ENCODE peak calls at places on chromosomes 5 and 9, in four cellular contexts. One of them, this sample, is unnamed.
A peak's percentile ranks its signal among the peaks of the same experiment; 100 is the strongest.

GRCh38 chr9:120980951-120981350 is 54.4 kb upstream of the TRAF1 start:
- DNase-seq in suprapubic skin: no peak
- DNase-seq in sigmoid colon: no peak
- DNase-seq in H1: no peak
- DNase-seq in this sample: no peak

GRCh38 chr5:168179185-168179584 is 112.3 kb upstream of the WWC1 start:
- DNase-seq in suprapubic skin: no peak
- DNase-seq in sigmoid colon: peak; percentile 86
- DNase-seq in H1: no peak
- DNase-seq in this sample: no peak

GRCh38 chr9:74803366-74804017 is 84.2 kb downstream of the TRPM6 start:
- DNase-seq in suprapubic skin: no peak
- DNase-seq in sigmoid colon: no peak
- DNase-seq in H1: no peak
- DNase-seq in this sample: no peak

GRCh38 chr5:89584339-89584956 is 701.5 kb upstream of the MEF2C start:
- DNase-seq in suprapubic skin: no peak
- DNase-seq in sigmoid colon: no peak
- DNase-seq in H1: no peak
- DNase-seq in this sample: no peak

GRCh38 chr5:113678924-113679575 is 165.6 kb downstream of the YTHDC2 start:
- DNase-seq in suprapubic skin: no peak
- DNase-seq in sigmoid colon: no peak
- DNase-seq in H1: no peak
- DNase-seq in this sample: no peak

GRCh38 chr9:14692918-14693861 is at the start of gene ZDHHC21:
- DNase-seq in suprapubic skin: peak; percentile 85
- DNase-seq in sigmoid colon: peak; percentile 83
- DNase-seq in H1: peak; percentile 10
- DNase-seq in this sample: peak; percentile 78

GRCh38 chr5:56078675-56079500 is 84.1 kb upstream of the IL6ST start:
- DNase-seq in suprapubic skin: no peak
- DNase-seq in sigmoid colon: peak; percentile 80
- DNase-seq in H1: no peak
- DNase-seq in this sample: no peak

GRCh38 chr9:38390851-38391250 is 1.7 kb upstream of the ALDH1B1 start:
- DNase-seq in suprapubic skin: no peak
- DNase-seq in sigmoid colon: peak; percentile 42
- DNase-seq in H1: no peak
- DNase-seq in this sample: no peak

GRCh38 chr5:54362992-54363630 is 52.7 kb upstream of the ARL15 start:
- DNase-seq in suprapubic skin: no peak
- DNase-seq in sigmoid colon: no peak
- DNase-seq in H1: no peak
- DNase-seq in this sample: no peak

GRCh38 chr5:157893611-157894010 is 34.7 kb upstream of the CLINT1 start:
- DNase-seq in suprapubic skin: no peak
- DNase-seq in sigmoid colon: no peak
- DNase-seq in H1: no peak
- DNase-seq in this sample: no peak

GRCh38 chr9:37753489-37754190 is at the start of gene TRMT10B:
- DNase-seq in suprapubic skin: no peak
- DNase-seq in sigmoid colon: peak; percentile 75
- DNase-seq in H1: no peak
- DNase-seq in this sample: peak; percentile 62

GRCh38 chr5:69167488-69167845 is 517 bp downstream of the CCNB1 start:
- DNase-seq in suprapubic skin: no peak
- DNase-seq in sigmoid colon: no peak
- DNase-seq in H1: no peak
- DNase-seq in this sample: no peak

GRCh38 chr9:93648836-93649235 is 72.5 kb downstream of the PHF2 start:
- DNase-seq in suprapubic skin: peak; percentile 76
- DNase-seq in sigmoid colon: peak; percentile 53
- DNase-seq in H1: no peak
- DNase-seq in this sample: peak; percentile 17

GRCh38 chr9:12908910-12909309 is 134.1 kb downstream of the LURAP1L start:
- DNase-seq in suprapubic skin: no peak
- DNase-seq in sigmoid colon: no peak
- DNase-seq in H1: no peak
- DNase-seq in this sample: no peak

GRCh38 chr9:37410969-37411785 is 11.3 kb upstream of the GRHPR start:
- DNase-seq in suprapubic skin: no peak
- DNase-seq in sigmoid colon: no peak
- DNase-seq in H1: no peak
- DNase-seq in this sample: no peak

GRCh38 chr5:95870105-95870672 is 47.7 kb upstream of the GLRX start:
- DNase-seq in suprapubic skin: no peak
- DNase-seq in sigmoid colon: no peak
- DNase-seq in H1: no peak
- DNase-seq in this sample: no peak

GRCh38 chr5:23445573-23445972 is 61.8 kb upstream of the PRDM9 start:
- DNase-seq in suprapubic skin: no peak
- DNase-seq in sigmoid colon: no peak
- DNase-seq in H1: no peak
- DNase-seq in this sample: no peak

GRCh38 chr9:114308361-114308950 is 14.4 kb upstream of the ORM1 start:
- DNase-seq in suprapubic skin: peak; percentile 59
- DNase-seq in sigmoid colon: peak; percentile 37
- DNase-seq in H1: no peak
- DNase-seq in this sample: peak; percentile 22

GRCh38 chr5:148934895-148935400 is 108.5 kb downstream of the ADRB2 start:
- DNase-seq in suprapubic skin: no peak
- DNase-seq in sigmoid colon: no peak
- DNase-seq in H1: no peak
- DNase-seq in this sample: no peak

GRCh38 chr5:73286891-73287290 is 113.9 kb downstream of the TMEM174 start:
- DNase-seq in suprapubic skin: no peak
- DNase-seq in sigmoid colon: no peak
- DNase-seq in H1: no peak
- DNase-seq in this sample: no peak

GRCh38 chr5:39175273-39175955 is 43.9 kb downstream of the FYB1 start:
- DNase-seq in suprapubic skin: no peak
- DNase-seq in sigmoid colon: no peak
- DNase-seq in H1: no peak
- DNase-seq in this sample: no peak

GRCh38 chr9:88179080-88179521 is 40.8 kb upstream of the SPATA31C2 start:
- DNase-seq in suprapubic skin: no peak
- DNase-seq in sigmoid colon: no peak
- DNase-seq in H1: no peak
- DNase-seq in this sample: no peak

GRCh38 chr5:67813879-67814539 is 401.5 kb upstream of the PIK3R1 start:
- DNase-seq in suprapubic skin: no peak
- DNase-seq in sigmoid colon: no peak
- DNase-seq in H1: no peak
- DNase-seq in this sample: no peak

GRCh38 chr5:67816456-67816855 is 399.1 kb upstream of the PIK3R1 start:
- DNase-seq in suprapubic skin: no peak
- DNase-seq in sigmoid colon: no peak
- DNase-seq in H1: no peak
- DNase-seq in this sample: no peak

GRCh38 chr5:67817652-67818051 is 397.9 kb upstream of the PIK3R1 start:
- DNase-seq in suprapubic skin: no peak
- DNase-seq in sigmoid colon: no peak
- DNase-seq in H1: no peak
- DNase-seq in this sample: no peak

GRCh38 chr5:67814569-67815311 is 400.8 kb upstream of the PIK3R1 start:
- DNase-seq in suprapubic skin: no peak
- DNase-seq in sigmoid colon: no peak
- DNase-seq in H1: no peak
- DNase-seq in this sample: no peak

DNA sequence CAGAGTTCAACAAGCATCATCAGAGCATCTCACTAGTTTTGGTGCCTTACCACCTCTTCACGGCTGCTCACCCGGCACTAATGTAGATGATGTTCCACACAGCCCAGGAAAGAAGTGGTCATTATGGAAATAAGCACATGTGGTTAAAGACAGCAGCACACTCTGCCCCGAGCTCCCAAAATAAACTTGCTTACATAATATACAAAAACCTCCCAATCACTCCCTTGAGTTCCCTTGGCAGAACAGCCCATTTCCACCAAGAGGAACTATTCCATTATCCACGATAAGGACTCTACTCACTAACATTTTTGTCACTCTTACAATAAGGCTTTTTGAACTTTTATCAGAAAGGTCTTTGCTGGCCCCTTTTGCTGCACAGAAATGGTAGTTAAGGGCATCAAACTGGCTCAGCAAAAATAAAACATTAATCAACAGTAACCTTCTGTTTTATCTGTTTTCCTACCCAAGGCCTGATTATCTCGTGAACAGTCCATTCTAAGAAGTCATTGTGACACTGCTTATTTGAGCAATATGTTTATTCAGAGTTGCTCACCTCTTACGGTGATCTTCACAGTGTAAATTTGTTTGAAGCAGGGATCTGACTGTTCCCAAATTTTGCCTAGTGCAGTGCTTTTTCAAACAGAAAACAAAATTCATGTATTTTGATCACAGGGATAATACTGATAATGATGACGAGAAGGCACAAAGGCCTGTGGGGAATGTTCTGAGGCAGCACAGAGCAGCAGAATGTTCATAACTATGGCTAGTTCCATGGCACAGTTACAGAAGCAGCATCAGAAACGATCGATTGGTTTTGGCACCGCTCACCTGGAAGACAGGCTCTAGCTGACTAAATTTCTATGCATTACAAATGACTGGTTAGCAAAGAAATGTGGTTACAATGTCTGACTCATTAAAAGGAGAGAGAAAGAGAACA is 399.8 kb upstream of the PIK3R1 start:
- DNase-seq in suprapubic skin: no peak
- DNase-seq in sigmoid colon: no peak
- DNase-seq in H1: no peak
- DNase-seq in this sample: no peak
- TF ChIP-seq EP300 in suprapubic skin: no peak
- TF ChIP-seq EP300 in sigmoid colon: no peak
- TF ChIP-seq EP300 in H1: no peak
- TF ChIP-seq EP300 in this sample: no peak

GRCh38 chr9:76868897-76869296 is 37.0 kb downstream of the PRUNE2 start:
- DNase-seq in suprapubic skin: no peak
- DNase-seq in sigmoid colon: no peak
- DNase-seq in H1: no peak
- DNase-seq in this sample: no peak

GRCh38 chr9:76877961-76878360 is 28.0 kb downstream of the PRUNE2 start:
- DNase-seq in suprapubic skin: no peak
- DNase-seq in sigmoid colon: no peak
- DNase-seq in H1: no peak
- DNase-seq in this sample: no peak

GRCh38 chr9:76876098-76876497 is 29.8 kb downstream of the PRUNE2 start:
- DNase-seq in suprapubic skin: no peak
- DNase-seq in sigmoid colon: no peak
- DNase-seq in H1: no peak
- DNase-seq in this sample: no peak

GRCh38 chr9:76873821-76874220 is 32.1 kb downstream of the PRUNE2 start:
- DNase-seq in suprapubic skin: no peak
- DNase-seq in sigmoid colon: no peak
- DNase-seq in H1: no peak
- DNase-seq in this sample: no peak

GRCh38 chr9:76873056-76873792 is 32.7 kb downstream of the PRUNE2 start:
- DNase-seq in suprapubic skin: no peak
- DNase-seq in sigmoid colon: peak; percentile 70
- DNase-seq in H1: no peak
- DNase-seq in this sample: no peak
- TF ChIP-seq POLR2AphosphoS5 in suprapubic skin: no peak
- TF ChIP-seq POLR2AphosphoS5 in sigmoid colon: peak; percentile 30
- TF ChIP-seq POLR2AphosphoS5 in H1: no peak
- TF ChIP-seq POLR2AphosphoS5 in this sample: no peak

GRCh38 chr5:154559398-154560276 is 81.6 kb upstream of the HAND1 start:
- DNase-seq in suprapubic skin: no peak
- DNase-seq in sigmoid colon: no peak
- DNase-seq in H1: no peak
- DNase-seq in this sample: no peak
- TF ChIP-seq EP300 in suprapubic skin: no peak
- TF ChIP-seq EP300 in sigmoid colon: no peak
- TF ChIP-seq EP300 in H1: no peak
- TF ChIP-seq EP300 in this sample: no peak

GRCh38 chr5:10057356-10057755 is 192.3 kb downstream of the ATPSCKMT start:
- DNase-seq in suprapubic skin: no peak
- DNase-seq in sigmoid colon: no peak
- DNase-seq in H1: no peak
- DNase-seq in this sample: no peak
- TF ChIP-seq POLR2AphosphoS5 in suprapubic skin: no peak
- TF ChIP-seq POLR2AphosphoS5 in sigmoid colon: no peak
- TF ChIP-seq POLR2AphosphoS5 in H1: no peak
- TF ChIP-seq POLR2AphosphoS5 in this sample: no peak

DNA sequence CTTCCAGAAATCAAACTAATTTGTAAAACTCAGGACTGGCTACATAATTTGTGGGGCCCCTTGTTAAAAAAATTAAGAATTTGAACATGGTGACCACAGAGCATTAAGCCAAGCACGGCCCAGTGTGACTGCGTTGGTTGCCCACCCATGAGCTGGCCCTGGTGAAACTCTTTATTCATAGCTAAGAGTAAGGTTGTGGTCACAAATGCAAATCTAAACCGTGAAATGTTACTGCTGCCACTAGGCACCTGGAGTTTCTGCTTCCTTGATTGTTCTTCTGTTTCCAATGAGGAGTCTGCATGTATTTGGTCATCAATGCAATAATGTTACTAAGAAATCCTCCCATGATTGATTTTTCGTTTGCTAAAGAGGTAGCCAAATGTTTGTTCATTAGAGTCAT is 4.2 kb downstream of the GCNT1 start:
- DNase-seq in suprapubic skin: no peak
- DNase-seq in sigmoid colon: no peak
- DNase-seq in H1: no peak
- DNase-seq in this sample: no peak
- TF ChIP-seq EP300 in suprapubic skin: no peak
- TF ChIP-seq EP300 in sigmoid colon: no peak
- TF ChIP-seq EP300 in H1: no peak
- TF ChIP-seq EP300 in this sample: no peak

GRCh38 chr9:128391956-128392301 is 20.8 kb downstream of the URM1 start:
- DNase-seq in suprapubic skin: no peak
- DNase-seq in sigmoid colon: no peak
- DNase-seq in H1: no peak
- DNase-seq in this sample: no peak
- TF ChIP-seq POLR2AphosphoS5 in suprapubic skin: no peak
- TF ChIP-seq POLR2AphosphoS5 in sigmoid colon: no peak
- TF ChIP-seq POLR2AphosphoS5 in H1: no peak
- TF ChIP-seq POLR2AphosphoS5 in this sample: no peak

This sample was measured in stomach.